ENCODE peak calls at places on chromosomes 6 and 20, in seven cellular contexts. N is HCT116, A is HepG2, F is SK-N-SH, G is H1, K is GM12878, T is K562. M is an unnamed sample.

GRCh38 chr6:25169551-25170335 is 109.4 kb upstream of the CARMIL1 start:
- DNase-seq in G (no peak), T (no peak), K (no peak), A (no peak), F (no peak), N (no peak), M (no peak)

GRCh38 chr6:81531869-81532561 is 220.5 kb downstream of the TENT5A start:
- DNase-seq in A (no peak), K (no peak), G (no peak), N (no peak), F (no peak), T (no peak), M (no peak)

GRCh38 chr6:6003334-6004146 is 3.2 kb downstream of the NRN1 start:
- DNase-seq in T (no peak), N (no peak), K (no peak), F (peak; percentile 72), G (peak; percentile 85), A (no peak), M (no peak)

GRCh38 chr20:8156603-8157079 is 24.6 kb downstream of the PLCB1 start:
- DNase-seq in N (peak; percentile 31), K (peak; percentile 23), A (peak; percentile 90), F (no peak), T (no peak), G (no peak), M (peak; percentile 31)

GRCh38 chr6:159615923-159616322 is 77.1 kb downstream of the SOD2 start:
- DNase-seq in N (no peak), A (no peak), T (no peak), G (no peak), K (no peak), F (no peak), M (no peak)

GRCh38 chr20:12941025-12941424 is 67.7 kb upstream of the SPTLC3 start:
- DNase-seq in G (no peak), F (no peak), K (no peak), T (no peak), N (no peak), A (peak; percentile 34), M (no peak)

GRCh38 chr6:8556370-8557018 is 121.1 kb upstream of the SLC35B3 start:
- DNase-seq in A (peak; percentile 35), N (peak; percentile 16), G (no peak), T (no peak), F (no peak), K (no peak), M (no peak)

GRCh38 chr20:6533321-6533720 is 234.2 kb upstream of the BMP2 start:
- DNase-seq in K (no peak), A (no peak), T (no peak), F (no peak), N (no peak), G (no peak), M (no peak)

GRCh38 chr6:133768656-133769295 is 120.1 kb upstream of the TCF21 start:
- DNase-seq in F (no peak), G (no peak), N (no peak), T (no peak), K (no peak), A (no peak), M (no peak)

GRCh38 chr6:111748247-111748647 is 125.0 kb downstream of the FYN start:
- DNase-seq in T (no peak), N (no peak), A (no peak), K (no peak), F (no peak), G (peak; percentile 17), M (no peak)

GRCh38 chr6:52571099-52571755 is 5.6 kb downstream of the TRAM2 start:
- DNase-seq in F (peak; percentile 70), A (no peak), T (no peak), G (no peak), K (no peak), N (no peak), M (no peak)

GRCh38 chr6:53499094-53499493 is 45.8 kb downstream of the GCLC start:
- DNase-seq in G (no peak), N (no peak), F (no peak), K (no peak), A (no peak), T (no peak), M (no peak)

GRCh38 chr6:15110721-15111354 is 135.0 kb upstream of the JARID2 start:
- DNase-seq in T (no peak), A (no peak), K (no peak), F (no peak), N (no peak), G (no peak), M (no peak)

GRCh38 chr6:52399511-52400315 is 20.4 kb upstream of the EFHC1 start:
- DNase-seq in A (peak; percentile 77), K (no peak), F (peak; percentile 70), G (no peak), N (no peak), T (peak; percentile 58), M (peak; percentile 32)

GRCh38 chr6:111871207-111871606 is 2.0 kb downstream of the FYN start:
- DNase-seq in F (no peak), N (no peak), K (no peak), G (no peak), T (no peak), A (no peak), M (no peak)

GRCh38 chr6:168061269-168062210 is 17.5 kb downstream of the FRMD1 start:
- DNase-seq in T (no peak), K (no peak), F (no peak), A (no peak), N (no peak), G (no peak), M (peak; percentile 59)

GRCh38 chr20:916125-916799 is at the start of gene ANGPT4:
- DNase-seq in A (no peak), N (no peak), T (no peak), F (no peak), K (no peak), G (no peak), M (no peak)

GRCh38 chr6:147283460-147283859 is 79.2 kb downstream of the STXBP5 start:
- DNase-seq in T (no peak), G (no peak), N (no peak), K (no peak), A (no peak), F (no peak), M (no peak)

GRCh38 chr20:19794941-19795340 is 36.9 kb downstream of the RIN2 start:
- DNase-seq in T (no peak), K (no peak), F (no peak), N (no peak), G (no peak), A (no peak), M (no peak)

GRCh38 chr20:6162239-6162638 is 39.4 kb upstream of the FERMT1 start:
- DNase-seq in G (no peak), A (no peak), N (no peak), F (no peak), K (no peak), T (no peak), M (no peak)

GRCh38 chr20:25486377-25486776 is 78.9 kb downstream of the GINS1 start:
- DNase-seq in N (no peak), F (peak; percentile 61), T (no peak), K (no peak), G (no peak), A (no peak), M (no peak)

GRCh38 chr20:4885877-4886276 is 115.4 kb downstream of the SLC23A2 start:
- DNase-seq in F (no peak), T (no peak), A (no peak), G (no peak), K (no peak), N (no peak), M (no peak)
- TF ChIP-seq JUND in F (no peak), T (no peak), A (no peak), G (no peak), K (no peak), N (no peak), M (no peak)

GRCh38 chr20:23020230-23020629 is 14.9 kb upstream of the SSTR4 start:
- DNase-seq in G (no peak), N (no peak), F (no peak), T (no peak), A (no peak), K (no peak), M (no peak)

GRCh38 chr20:23022849-23023248 is 12.3 kb upstream of the SSTR4 start:
- DNase-seq in K (no peak), T (no peak), A (no peak), F (no peak), N (no peak), G (no peak), M (no peak)

GRCh38 chr20:23023621-23024187 is 11.4 kb upstream of the SSTR4 start:
- DNase-seq in N (no peak), K (no peak), F (no peak), T (no peak), A (no peak), G (peak; percentile 57), M (no peak)

GRCh38 chr20:23021541-23021940 is 13.6 kb upstream of the SSTR4 start:
- DNase-seq in G (no peak), A (no peak), N (no peak), F (no peak), T (no peak), K (no peak), M (no peak)

DNA sequence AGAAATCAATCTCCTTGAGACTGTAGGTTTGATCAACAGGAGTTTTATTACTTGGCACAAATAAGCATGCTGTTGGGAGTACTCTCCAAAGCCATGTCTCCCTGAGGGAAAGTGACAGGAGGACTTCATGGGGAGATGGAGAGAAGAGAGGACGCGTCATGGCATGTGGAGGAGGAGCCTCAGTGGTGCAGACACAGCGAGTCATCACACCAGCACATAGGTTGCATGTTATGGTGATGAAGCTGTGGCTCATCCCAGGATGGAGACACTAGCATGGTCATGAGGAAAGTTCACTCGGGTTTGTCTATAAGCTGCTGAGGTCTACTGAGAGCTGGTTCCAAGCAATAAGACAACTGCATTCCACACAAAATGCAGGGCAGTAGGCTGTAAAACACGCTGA is 13.2 kb upstream of the SSTR4 start:
- DNase-seq in G (no peak), F (no peak), T (no peak), N (no peak), K (no peak), A (no peak), M (no peak)
- TF ChIP-seq JUND in G (no peak), F (no peak), T (no peak), N (no peak), K (no peak), A (no peak), M (no peak)

DNA sequence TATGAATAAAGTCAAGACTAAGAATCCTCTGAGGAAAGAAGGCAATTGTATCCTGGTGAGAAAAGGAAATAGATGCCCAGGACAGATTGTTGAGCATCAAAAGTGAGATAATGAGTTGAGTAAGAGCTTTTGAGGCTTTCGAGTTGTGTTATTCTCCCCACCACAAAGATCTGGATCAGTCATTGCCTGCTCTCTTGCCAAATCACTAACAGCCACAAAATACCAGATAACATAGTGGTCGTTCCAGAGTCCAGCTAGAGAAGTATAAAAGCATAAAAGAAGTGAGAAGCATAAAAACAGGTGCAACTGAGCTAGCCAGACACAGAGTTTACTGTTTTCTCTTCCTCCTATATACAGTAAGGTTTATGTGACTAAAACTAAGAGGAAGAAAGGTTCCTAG is 4.9 kb downstream of the SPINT4 start:
- DNase-seq in F (no peak), G (no peak), N (no peak), T (no peak), K (no peak), A (no peak), M (no peak)
- TF ChIP-seq JUND in F (no peak), G (no peak), N (no peak), T (no peak), K (no peak), A (no peak), M (no peak)

DNA sequence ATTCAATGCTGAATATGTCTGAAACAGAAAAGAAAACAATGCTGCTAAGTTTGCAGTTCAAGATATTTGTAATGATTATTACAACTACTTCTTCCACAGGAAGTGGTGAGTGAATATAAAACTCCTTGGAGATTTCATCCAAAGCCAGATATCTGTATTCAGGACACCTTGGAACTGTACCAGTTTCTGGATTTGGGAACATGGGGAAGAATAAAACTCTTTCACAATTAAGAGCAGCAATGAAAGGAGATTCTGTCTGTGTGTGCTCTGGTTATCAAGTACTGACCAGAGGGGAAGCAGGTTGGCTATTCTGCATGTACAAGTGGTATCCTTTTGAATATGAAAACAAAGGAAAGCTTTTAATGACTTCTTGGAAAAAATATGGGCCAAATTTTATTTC is 21.1 kb downstream of the ELOVL2 start:
- DNase-seq in K (no peak), T (no peak), N (no peak), A (no peak), F (no peak), G (no peak), M (no peak)
- TF ChIP-seq JUND in K (no peak), T (no peak), N (no peak), A (no peak), F (no peak), G (no peak), M (no peak)

M was measured in T47D.